ENCODE peak calls at places on chromosomes 13 and 19, in nine cellular contexts. One of them, this sample, is unnamed.

GRCh38 chr13:29543230-29544215 is 52.0 kb downstream of the SLC7A1 start:
- DNase-seq in cardiac muscle cell: no peak
- DNase-seq in left lung: no peak
- DNase-seq in right atrium auricular region: no peak
- DNase-seq in spleen: no peak
- DNase-seq in adrenal gland: no peak
- DNase-seq in suprapubic skin: no peak
- DNase-seq in tibial nerve: no peak
- DNase-seq in thoracic aorta: no peak
- DNase-seq in this sample: no peak

GRCh38 chr13:65594255-65594654 is 1635.9 kb downstream of the PCDH9 start:
- DNase-seq in cardiac muscle cell: no peak
- DNase-seq in left lung: no peak
- DNase-seq in right atrium auricular region: no peak
- DNase-seq in spleen: no peak
- DNase-seq in adrenal gland: no peak
- DNase-seq in suprapubic skin: no peak
- DNase-seq in tibial nerve: no peak
- DNase-seq in thoracic aorta: no peak
- DNase-seq in this sample: no peak

GRCh38 chr19:10335149-10336053 is 2.1 kb upstream of the RAVER1 start:
- DNase-seq in cardiac muscle cell: peak; percentile 37
- DNase-seq in left lung: no peak
- DNase-seq in right atrium auricular region: no peak
- DNase-seq in spleen: no peak
- DNase-seq in adrenal gland: no peak
- DNase-seq in suprapubic skin: no peak
- DNase-seq in tibial nerve: no peak
- DNase-seq in thoracic aorta: no peak
- DNase-seq in this sample: no peak

GRCh38 chr13:42355841-42356575 is 84.1 kb downstream of the AKAP11 start:
- DNase-seq in cardiac muscle cell: no peak
- DNase-seq in left lung: no peak
- DNase-seq in right atrium auricular region: no peak
- DNase-seq in spleen: no peak
- DNase-seq in adrenal gland: no peak
- DNase-seq in suprapubic skin: no peak
- DNase-seq in tibial nerve: no peak
- DNase-seq in thoracic aorta: no peak
- DNase-seq in this sample: no peak

GRCh38 chr19:42540071-42540553 is 11.8 kb upstream of the CEACAM1 start:
- DNase-seq in cardiac muscle cell: no peak
- DNase-seq in left lung: no peak
- DNase-seq in right atrium auricular region: no peak
- DNase-seq in spleen: no peak
- DNase-seq in adrenal gland: peak; percentile 15
- DNase-seq in suprapubic skin: no peak
- DNase-seq in tibial nerve: no peak
- DNase-seq in thoracic aorta: no peak
- DNase-seq in this sample: peak; percentile 11

GRCh38 chr13:108408670-108409069 is 139.2 kb downstream of the TNFSF13B start:
- DNase-seq in cardiac muscle cell: no peak
- DNase-seq in left lung: no peak
- DNase-seq in right atrium auricular region: no peak
- DNase-seq in spleen: no peak
- DNase-seq in adrenal gland: no peak
- DNase-seq in suprapubic skin: no peak
- DNase-seq in tibial nerve: no peak
- DNase-seq in thoracic aorta: no peak
- DNase-seq in this sample: no peak

GRCh38 chr13:43374621-43375020 is 351.2 kb downstream of the DNAJC15 start:
- DNase-seq in cardiac muscle cell: no peak
- DNase-seq in left lung: no peak
- DNase-seq in right atrium auricular region: no peak
- DNase-seq in spleen: no peak
- DNase-seq in adrenal gland: no peak
- DNase-seq in suprapubic skin: no peak
- DNase-seq in tibial nerve: no peak
- DNase-seq in thoracic aorta: no peak
- DNase-seq in this sample: no peak

GRCh38 chr19:47019431-47020041 is at the start of gene NPAS1:
- DNase-seq in cardiac muscle cell: peak; percentile 55
- DNase-seq in left lung: no peak
- DNase-seq in right atrium auricular region: no peak
- DNase-seq in spleen: no peak
- DNase-seq in adrenal gland: no peak
- DNase-seq in suprapubic skin: no peak
- DNase-seq in tibial nerve: no peak
- DNase-seq in thoracic aorta: no peak
- DNase-seq in this sample: no peak

GRCh38 chr13:34357435-34358232 is 539.7 kb downstream of the RFC3 start:
- DNase-seq in cardiac muscle cell: no peak
- DNase-seq in left lung: no peak
- DNase-seq in right atrium auricular region: no peak
- DNase-seq in spleen: no peak
- DNase-seq in adrenal gland: peak; percentile 59
- DNase-seq in suprapubic skin: no peak
- DNase-seq in tibial nerve: no peak
- DNase-seq in thoracic aorta: no peak
- DNase-seq in this sample: no peak

GRCh38 chr13:31408927-31409326 is 209.2 kb downstream of the B3GLCT start:
- DNase-seq in cardiac muscle cell: no peak
- DNase-seq in left lung: no peak
- DNase-seq in right atrium auricular region: no peak
- DNase-seq in spleen: no peak
- DNase-seq in adrenal gland: no peak
- DNase-seq in suprapubic skin: no peak
- DNase-seq in tibial nerve: no peak
- DNase-seq in thoracic aorta: no peak
- DNase-seq in this sample: no peak

GRCh38 chr13:31413531-31413930 is 213.8 kb downstream of the B3GLCT start:
- DNase-seq in cardiac muscle cell: no peak
- DNase-seq in left lung: no peak
- DNase-seq in right atrium auricular region: no peak
- DNase-seq in spleen: no peak
- DNase-seq in adrenal gland: no peak
- DNase-seq in suprapubic skin: no peak
- DNase-seq in tibial nerve: no peak
- DNase-seq in thoracic aorta: no peak
- DNase-seq in this sample: no peak

DNA sequence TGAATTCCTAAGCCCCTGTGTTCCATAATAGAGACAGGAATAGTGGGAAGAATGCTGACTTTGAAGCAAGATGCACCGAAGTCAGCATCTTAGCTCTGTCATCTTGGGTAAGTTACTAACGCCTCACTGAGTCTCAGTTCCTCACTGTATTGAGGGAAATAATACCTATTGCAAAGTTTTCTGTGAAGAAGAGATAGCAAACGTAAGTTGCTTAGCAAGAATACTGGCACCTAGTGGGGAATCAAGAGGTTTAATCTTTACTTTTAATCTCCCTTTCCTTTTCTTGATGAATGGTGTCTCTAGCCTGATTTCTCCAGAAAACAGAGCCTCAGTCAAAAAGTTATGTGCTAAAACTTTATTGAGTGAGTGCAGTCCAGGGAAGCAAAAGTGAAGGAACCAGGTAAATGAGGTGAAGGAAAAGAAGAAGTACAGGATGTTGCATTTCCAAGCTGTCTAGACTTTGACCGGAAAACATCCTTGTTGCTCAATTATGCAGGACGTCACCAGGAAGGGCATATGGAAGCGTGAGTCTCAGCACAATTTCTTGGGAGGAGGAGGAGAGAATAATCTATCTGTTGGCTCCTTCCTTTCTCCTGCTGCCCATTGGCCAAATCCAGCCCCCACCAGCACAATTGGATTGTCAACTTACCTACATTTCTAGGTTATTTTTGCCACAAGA is 210.0 kb downstream of the B3GLCT start:
- DNase-seq in cardiac muscle cell: no peak
- DNase-seq in left lung: no peak
- DNase-seq in right atrium auricular region: no peak
- DNase-seq in spleen: no peak
- DNase-seq in adrenal gland: no peak
- DNase-seq in suprapubic skin: no peak
- DNase-seq in tibial nerve: no peak
- DNase-seq in thoracic aorta: no peak
- DNase-seq in this sample: no peak
- TF ChIP-seq CTCF in cardiac muscle cell: peak; percentile 27
- TF ChIP-seq CTCF in left lung: no peak
- TF ChIP-seq CTCF in right atrium auricular region: no peak
- TF ChIP-seq CTCF in spleen: no peak
- TF ChIP-seq CTCF in adrenal gland: no peak
- TF ChIP-seq CTCF in suprapubic skin: no peak
- TF ChIP-seq CTCF in tibial nerve: no peak
- TF ChIP-seq CTCF in thoracic aorta: no peak
- TF ChIP-seq CTCF in this sample: no peak

GRCh38 chr19:810077-810855 is 11.5 kb downstream of the PLPPR3 start:
- DNase-seq in cardiac muscle cell: no peak
- DNase-seq in left lung: no peak
- DNase-seq in right atrium auricular region: no peak
- DNase-seq in spleen: no peak
- DNase-seq in adrenal gland: peak; percentile 54
- DNase-seq in suprapubic skin: no peak
- DNase-seq in tibial nerve: no peak
- DNase-seq in thoracic aorta: no peak
- DNase-seq in this sample: no peak

GRCh38 chr19:811511-812048 is 10.2 kb downstream of the PLPPR3 start:
- DNase-seq in cardiac muscle cell: no peak
- DNase-seq in left lung: no peak
- DNase-seq in right atrium auricular region: no peak
- DNase-seq in spleen: peak; percentile 33
- DNase-seq in adrenal gland: no peak
- DNase-seq in suprapubic skin: no peak
- DNase-seq in tibial nerve: no peak
- DNase-seq in thoracic aorta: no peak
- DNase-seq in this sample: no peak

GRCh38 chr19:812049-812816 is 9.5 kb downstream of the PLPPR3 start:
- DNase-seq in cardiac muscle cell: no peak
- DNase-seq in left lung: no peak
- DNase-seq in right atrium auricular region: no peak
- DNase-seq in spleen: peak; percentile 52
- DNase-seq in adrenal gland: peak; percentile 40
- DNase-seq in suprapubic skin: no peak
- DNase-seq in tibial nerve: no peak
- DNase-seq in thoracic aorta: no peak
- DNase-seq in this sample: no peak

GRCh38 chr19:812819-813358 is 8.9 kb downstream of the PLPPR3 start:
- DNase-seq in cardiac muscle cell: no peak
- DNase-seq in left lung: no peak
- DNase-seq in right atrium auricular region: no peak
- DNase-seq in spleen: peak; percentile 73
- DNase-seq in adrenal gland: no peak
- DNase-seq in suprapubic skin: no peak
- DNase-seq in tibial nerve: no peak
- DNase-seq in thoracic aorta: no peak
- DNase-seq in this sample: no peak

DNA sequence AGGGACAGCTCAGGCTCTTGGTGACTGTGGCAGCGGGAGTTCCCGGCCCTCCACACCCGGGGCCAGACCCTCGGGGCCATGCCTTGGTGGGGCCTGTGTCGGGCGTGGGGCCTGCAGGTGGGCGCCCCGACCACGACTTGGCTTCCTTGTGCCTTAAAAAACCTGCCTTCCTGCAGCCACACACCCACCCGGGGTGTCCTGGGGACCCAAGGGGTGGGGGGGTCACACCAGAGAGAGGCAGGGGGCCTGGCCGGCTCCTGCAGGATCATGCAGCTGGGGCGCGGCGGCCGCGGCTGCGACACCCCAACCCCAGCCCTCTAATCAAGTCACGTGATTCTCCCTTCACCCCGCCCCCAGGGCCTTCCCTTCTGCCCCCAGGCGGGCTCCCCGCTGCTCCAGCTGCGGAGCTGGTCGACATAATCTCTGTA is 10.7 kb downstream of the PLPPR3 start:
- DNase-seq in cardiac muscle cell: no peak
- DNase-seq in left lung: no peak
- DNase-seq in right atrium auricular region: no peak
- DNase-seq in spleen: peak; percentile 67
- DNase-seq in adrenal gland: peak; percentile 30
- DNase-seq in suprapubic skin: no peak
- DNase-seq in tibial nerve: no peak
- DNase-seq in thoracic aorta: no peak
- DNase-seq in this sample: no peak
- H3K4me3 ChIP-seq in cardiac muscle cell: no peak overlapping the region
- H3K4me3 ChIP-seq in left lung: no peak overlapping the region
- H3K4me3 ChIP-seq in right atrium auricular region: no peak overlapping the region
- H3K4me3 ChIP-seq in spleen: no peak overlapping the region
- H3K4me3 ChIP-seq in adrenal gland: no peak overlapping the region
- H3K4me3 ChIP-seq in suprapubic skin: no peak overlapping the region
- H3K4me3 ChIP-seq in tibial nerve: no peak overlapping the region
- H3K4me3 ChIP-seq in thoracic aorta: no peak overlapping the region
- H3K4me3 ChIP-seq in this sample: no peak overlapping the region

GRCh38 chr19:6239401-6239844 is 40.4 kb downstream of the MLLT1 start:
- DNase-seq in cardiac muscle cell: no peak
- DNase-seq in left lung: peak; percentile 72
- DNase-seq in right atrium auricular region: no peak
- DNase-seq in spleen: peak; percentile 64
- DNase-seq in adrenal gland: no peak
- DNase-seq in suprapubic skin: no peak
- DNase-seq in tibial nerve: no peak
- DNase-seq in thoracic aorta: no peak
- DNase-seq in this sample: no peak

GRCh38 chr19:6239871-6240676 is 39.7 kb downstream of the MLLT1 start:
- DNase-seq in cardiac muscle cell: no peak
- DNase-seq in left lung: peak; percentile 55
- DNase-seq in right atrium auricular region: no peak
- DNase-seq in spleen: peak; percentile 56
- DNase-seq in adrenal gland: no peak
- DNase-seq in suprapubic skin: no peak
- DNase-seq in tibial nerve: no peak
- DNase-seq in thoracic aorta: no peak
- DNase-seq in this sample: no peak

GRCh38 chr19:6238643-6239281 is 41.0 kb downstream of the MLLT1 start:
- DNase-seq in cardiac muscle cell: no peak
- DNase-seq in left lung: peak; percentile 70
- DNase-seq in right atrium auricular region: no peak
- DNase-seq in spleen: peak; percentile 66
- DNase-seq in adrenal gland: no peak
- DNase-seq in suprapubic skin: no peak
- DNase-seq in tibial nerve: peak; percentile 29
- DNase-seq in thoracic aorta: no peak
- DNase-seq in this sample: no peak

GRCh38 chr19:6236310-6237291 is 43.2 kb downstream of the MLLT1 start:
- DNase-seq in cardiac muscle cell: no peak
- DNase-seq in left lung: peak; percentile 90
- DNase-seq in right atrium auricular region: no peak
- DNase-seq in spleen: peak; percentile 67
- DNase-seq in adrenal gland: peak; percentile 80
- DNase-seq in suprapubic skin: no peak
- DNase-seq in tibial nerve: no peak
- DNase-seq in thoracic aorta: no peak
- DNase-seq in this sample: no peak

GRCh38 chr19:6238256-6238642 is 41.5 kb downstream of the MLLT1 start:
- DNase-seq in cardiac muscle cell: no peak
- DNase-seq in left lung: no peak
- DNase-seq in right atrium auricular region: no peak
- DNase-seq in spleen: no peak
- DNase-seq in adrenal gland: no peak
- DNase-seq in suprapubic skin: no peak
- DNase-seq in tibial nerve: no peak
- DNase-seq in thoracic aorta: no peak
- DNase-seq in this sample: no peak
- H3K27ac ChIP-seq in cardiac muscle cell: peak overlapping the region; percentile 27
- H3K27ac ChIP-seq in left lung: peak overlapping the region; percentile 62
- H3K27ac ChIP-seq in right atrium auricular region: peak overlapping the region; percentile 79
- H3K27ac ChIP-seq in spleen: no peak overlapping the region
- H3K27ac ChIP-seq in adrenal gland: no peak overlapping the region
- H3K27ac ChIP-seq in suprapubic skin: peak overlapping the region; percentile 81
- H3K27ac ChIP-seq in tibial nerve: peak overlapping the region; percentile 96
- H3K27ac ChIP-seq in thoracic aorta: peak overlapping the region; percentile 79
- H3K27ac ChIP-seq in this sample: peak overlapping the region; percentile 69

GRCh38 chr19:3154957-3155736 is 19.3 kb downstream of the GNA15 start:
- DNase-seq in cardiac muscle cell: no peak
- DNase-seq in left lung: peak; percentile 88
- DNase-seq in right atrium auricular region: peak; percentile 86
- DNase-seq in spleen: peak; percentile 88
- DNase-seq in adrenal gland: peak; percentile 94
- DNase-seq in suprapubic skin: no peak
- DNase-seq in tibial nerve: peak; percentile 48
- DNase-seq in thoracic aorta: peak; percentile 85
- DNase-seq in this sample: peak; percentile 95
- TF ChIP-seq CTCF in cardiac muscle cell: no peak
- TF ChIP-seq CTCF in left lung: no peak
- TF ChIP-seq CTCF in right atrium auricular region: no peak
- TF ChIP-seq CTCF in spleen: no peak
- TF ChIP-seq CTCF in adrenal gland: no peak
- TF ChIP-seq CTCF in suprapubic skin: no peak
- TF ChIP-seq CTCF in tibial nerve: no peak
- TF ChIP-seq CTCF in thoracic aorta: no peak
- TF ChIP-seq CTCF in this sample: no peak

This sample was measured in ascending aorta.